ENCODE peak calls at places on chromosomes 1 and 21, in six cellular contexts. R is activated T-helper 1 cell treated with anti-CD3 and anti-CD28 coated beads, Interleukin-2, amount 50 U/mL, for 16 hours; M is HTR-8/SVneo; E is hypothalamus; J is dermis blood vessel endothelial cell; V is activated CD4-positive, CD25-positive, alpha-beta regulatory T cell treated with anti-CD3 and anti-CD28 coated beads, Interleukin-2, amount 50 U/mL, for 16 hours. P is an unnamed sample.

GRCh38 chr1:243957141-243957540 is 93.9 kb upstream of the ZBTB18 start:
- DNase-seq in J (no peak), V (no peak), R (no peak), E (no peak), M (no peak), P (no peak)

GRCh38 chr1:28680141-28680540 is 11.6 kb downstream of the GMEB1 start:
- DNase-seq in R (no peak), J (no peak), E (no peak), V (no peak), M (no peak), P (no peak)

GRCh38 chr1:205421728-205422127 is at the start of gene LEMD1:
- DNase-seq in M (no peak), J (no peak), V (no peak), E (no peak), R (no peak), P (no peak)

GRCh38 chr1:231731262-231731661 is 104.7 kb downstream of the DISC1 start:
- DNase-seq in R (no peak), V (no peak), E (no peak), J (no peak), M (no peak), P (no peak)

GRCh38 chr1:22814176-22815042 is 103.8 kb downstream of the EPHB2 start:
- DNase-seq in J (no peak), M (no peak), E (peak), R (no peak), V (no peak), P (no peak)

GRCh38 chr1:42743302-42744029 is 3.4 kb upstream of the CLDN19 start:
- DNase-seq in V (no peak), J (no peak), M (peak), R (no peak), E (no peak), P (no peak)

GRCh38 chr1:17596651-17597509 is 57.4 kb downstream of the ARHGEF10L start:
- DNase-seq in E (no peak), M (no peak), V (no peak), J (no peak), R (no peak), P (no peak)

GRCh38 chr1:156859523-156860112 is 701 bp upstream of the INSRR start:
- DNase-seq in M (peak), R (no peak), V (no peak), E (no peak), J (peak), P (no peak)

GRCh38 chr1:32539584-32540571 is 651 bp downstream of the ZBTB8A start:
- DNase-seq in R (no peak), V (no peak), E (peak), M (peak), J (peak), P (peak)

GRCh38 chr1:216670118-216670870 is 52.9 kb downstream of the ESRRG start:
- DNase-seq in V (no peak), E (no peak), J (no peak), R (no peak), M (no peak), P (no peak)

GRCh38 chr1:240866724-240867123 is 254.8 kb upstream of the GREM2 start:
- DNase-seq in V (no peak), J (no peak), M (no peak), E (no peak), R (no peak), P (no peak)

GRCh38 chr1:245606157-245606725 is 451.5 kb downstream of the KIF26B start:
- DNase-seq in J (no peak), V (no peak), E (no peak), R (no peak), M (no peak), P (no peak)

GRCh38 chr1:160081261-160081936 is at the start of gene KCNJ9:
- DNase-seq in V (no peak), R (no peak), E (peak), J (no peak), M (no peak), P (no peak)

GRCh38 chr21:27365394-27365793 is 398.5 kb upstream of the ADAMTS5 start:
- DNase-seq in V (no peak), E (no peak), R (no peak), J (no peak), M (no peak), P (no peak)

GRCh38 chr1:10980094-10980577 is 32.3 kb upstream of the TARDBP start:
- DNase-seq in V (no peak), R (no peak), E (peak), M (no peak), J (no peak), P (peak)

GRCh38 chr1:107683683-107684082 is 281.3 kb downstream of the VAV3 start:
- DNase-seq in V (no peak), J (no peak), R (no peak), M (no peak), E (no peak), P (no peak)

GRCh38 chr1:172530000-172530399 is 3.0 kb upstream of the SUCO start:
- DNase-seq in J (no peak), M (no peak), E (no peak), V (no peak), R (no peak), P (no peak)

GRCh38 chr1:201016943-201017827 is 6.3 kb downstream of the KIF21B start:
- DNase-seq in V (no peak), R (no peak), M (no peak), E (no peak), J (no peak), P (no peak)

GRCh38 chr1:40385437-40386310 is 12.1 kb downstream of the SMAP2 start:
- DNase-seq in E (no peak), R (peak), V (peak), J (no peak), M (no peak), P (no peak)

GRCh38 chr1:206513312-206514111 is 6.2 kb downstream of the RASSF5 start:
- DNase-seq in E (no peak), J (no peak), M (no peak), R (no peak), V (no peak), P (peak)

GRCh38 chr21:36504067-36505058 is 24.4 kb upstream of the CLDN14 start:
- DNase-seq in R (no peak), E (no peak), J (peak), M (peak), V (no peak), P (no peak)

GRCh38 chr1:45913183-45913924 is 109.9 kb downstream of the MAST2 start:
- DNase-seq in R (no peak), J (no peak), M (peak), V (no peak), E (peak), P (no peak)

GRCh38 chr1:29121951-29122661 is 1.6 kb downstream of the TMEM200B start:
- DNase-seq in V (no peak), E (no peak), J (peak), M (no peak), R (no peak), P (no peak)

GRCh38 chr1:216210081-216210480 is 213.2 kb downstream of the USH2A start:
- DNase-seq in R (no peak), E (no peak), J (no peak), M (no peak), V (no peak), P (no peak)

GRCh38 chr1:61050541-61051454 is 31.6 kb upstream of the NFIA start:
- DNase-seq in J (peak), E (peak), R (no peak), M (no peak), V (no peak), P (peak)

GRCh38 chr1:216410026-216410425 is 13.2 kb downstream of the USH2A start:
- DNase-seq in E (no peak), V (no peak), R (no peak), M (no peak), J (no peak), P (no peak)